ENCODE peak calls at places on chromosome 9, in seven cellular contexts. D is NCI-H2081; L is T-cell; V is fibroblast of lung; P is type B pancreatic cell; S is stimulated activated naive CD4-positive, alpha-beta T cell treated with Interleukin-2 at 50 U/mL for 16 hours; G is iris pigment epithelial cell. Y is an unnamed sample.

GRCh38 chr9:40928803-40929487 is 199.5 kb downstream of the FOXD4L6 start:
- DNase-seq in D (no peak), L (no peak), V (no peak), P (no peak), S (no peak), G (no peak), Y (no peak)

GRCh38 chr9:127705577-127706215 is 1.1 kb upstream of the CFAP157 start:
- DNase-seq in D (no peak), L (no peak), V (no peak), P (no peak), S (no peak), G (no peak), Y (no peak)

GRCh38 chr9:3508531-3509374 is 17.0 kb downstream of the RFX3 start:
- DNase-seq in D (peak; percentile 58), L (no peak), V (peak; percentile 55), P (no peak), S (no peak), G (peak; percentile 21), Y (no peak)

GRCh38 chr9:35757527-35758275 is 3.6 kb upstream of the MSMP start:
- DNase-seq in D (no peak), L (no peak), V (no peak), P (no peak), S (no peak), G (no peak), Y (peak; percentile 58)

GRCh38 chr9:129557192-129558036 is 63.5 kb downstream of the C9orf50 start:
- DNase-seq in D (peak; percentile 52), L (no peak), V (peak; percentile 74), P (peak; percentile 88), S (no peak), G (peak; percentile 95), Y (no peak)

GRCh38 chr9:34519321-34520020 is 3.3 kb downstream of the ENHO start:
- DNase-seq in D (no peak), L (no peak), V (no peak), P (no peak), S (no peak), G (no peak), Y (no peak)

GRCh38 chr9:32427111-32427873 is 42.8 kb downstream of the ACO1 start:
- DNase-seq in D (no peak), L (no peak), V (peak; percentile 56), P (no peak), S (no peak), G (peak; percentile 82), Y (no peak)

GRCh38 chr9:90219548-90220118 is 423.0 kb downstream of the DIRAS2 start:
- DNase-seq in D (no peak), L (peak; percentile 10), V (no peak), P (no peak), S (no peak), G (no peak), Y (peak; percentile 8)

GRCh38 chr9:115615821-115616665 is 498.1 kb upstream of the TNC start:
- DNase-seq in D (no peak), L (no peak), V (peak; percentile 78), P (no peak), S (no peak), G (peak; percentile 93), Y (no peak)

GRCh38 chr9:114203410-114204140 is 48.2 kb downstream of the COL27A1 start:
- DNase-seq in D (no peak), L (no peak), V (no peak), P (no peak), S (no peak), G (no peak), Y (no peak)

GRCh38 chr9:27967236-27967635 is 394.0 kb upstream of the C9orf72 start:
- DNase-seq in D (no peak), L (no peak), V (no peak), P (no peak), S (no peak), G (no peak), Y (no peak)

GRCh38 chr9:134145262-134145661 is 9.4 kb downstream of the WDR5 start:
- DNase-seq in D (no peak), L (no peak), V (no peak), P (no peak), S (no peak), G (no peak), Y (no peak)

GRCh38 chr9:117656007-117656406 is 48.2 kb upstream of the TLR4 start:
- DNase-seq in D (no peak), L (no peak), V (no peak), P (no peak), S (no peak), G (peak; percentile 52), Y (no peak)